ENCODE peak calls at places on chromosome 6, in ten cellular contexts. E, R, O, M, I, L, N, A, S and K are unnamed samples.

GRCh38 chr6:161409353-161409752 is 135.5 kb upstream of the AGPAT4 start:
- DNase-seq in E (peak), R (no peak), O (no peak), M (no peak), I (no peak), L (no peak), N (no peak), A (no peak), S (no peak), K (no peak)

GRCh38 chr6:29678114-29678513 is 2.8 kb downstream of the ZFP57 start:
- DNase-seq in E (no peak), R (no peak), O (no peak), M (no peak), I (no peak), L (no peak), N (no peak), A (no peak), S (no peak), K (no peak)

GRCh38 chr6:3766219-3766618 is 14.7 kb upstream of the PXDC1 start:
- DNase-seq in E (peak), R (no peak), O (no peak), M (no peak), I (peak), L (no peak), N (no peak), A (peak), S (peak), K (no peak)

GRCh38 chr6:148818939-148819575 is 72.2 kb downstream of the UST start:
- DNase-seq in E (no peak), R (no peak), O (no peak), M (no peak), I (peak), L (no peak), N (peak), A (no peak), S (no peak), K (no peak)

GRCh38 chr6:169250660-169251059 is 3.0 kb downstream of the THBS2 start:
- DNase-seq in E (peak), R (no peak), O (no peak), M (peak), I (peak), L (peak), N (peak), A (peak), S (no peak), K (no peak)

GRCh38 chr6:2414885-2415523 is 169.6 kb upstream of the GMDS start:
- DNase-seq in E (no peak), R (no peak), O (no peak), M (no peak), I (no peak), L (no peak), N (no peak), A (no peak), S (no peak), K (peak)

GRCh38 chr6:44486002-44486421 is 98.5 kb downstream of the CDC5L start:
- DNase-seq in E (peak), R (no peak), O (no peak), M (no peak), I (peak), L (no peak), N (peak), A (peak), S (no peak), K (no peak)

GRCh38 chr6:88165877-88166492 is at the start of gene CNR1:
- DNase-seq in E (peak), R (peak), O (peak), M (peak), I (peak), L (peak), N (no peak), A (no peak), S (peak), K (no peak)

GRCh38 chr6:149962461-149963211 is 1.1 kb upstream of the ULBP1 start:
- DNase-seq in E (no peak), R (no peak), O (no peak), M (no peak), I (no peak), L (no peak), N (no peak), A (no peak), S (no peak), K (no peak)

GRCh38 chr6:24228681-24229255 is 102.8 kb downstream of the NRSN1 start:
- DNase-seq in E (peak), R (no peak), O (no peak), M (no peak), I (peak), L (no peak), N (no peak), A (no peak), S (no peak), K (no peak)

GRCh38 chr6:90222724-90223198 is 73.9 kb downstream of the BACH2 start:
- DNase-seq in E (no peak), R (no peak), O (no peak), M (no peak), I (peak), L (no peak), N (no peak), A (no peak), S (no peak), K (no peak)

GRCh38 chr6:72620866-72621242 is 1.0 kb upstream of the KCNQ5 start:
- DNase-seq in E (no peak), R (peak), O (no peak), M (no peak), I (no peak), L (no peak), N (no peak), A (no peak), S (peak), K (no peak)

GRCh38 chr6:46921731-46922130 is at the start of gene ADGRF5:
- DNase-seq in E (no peak), R (no peak), O (no peak), M (peak), I (no peak), L (no peak), N (no peak), A (no peak), S (no peak), K (no peak)

GRCh38 chr6:90375681-90376439 is 79.2 kb upstream of the BACH2 start:
- DNase-seq in E (peak), R (no peak), O (no peak), M (no peak), I (peak), L (no peak), N (peak), A (peak), S (no peak), K (no peak)

GRCh38 chr6:144310761-144311160 is 25.6 kb downstream of the UTRN start:
- DNase-seq in E (no peak), R (no peak), O (no peak), M (no peak), I (no peak), L (no peak), N (no peak), A (no peak), S (no peak), K (no peak)

GRCh38 chr6:166752928-166753721 is 126.1 kb upstream of the RPS6KA2 start:
- DNase-seq in E (no peak), R (no peak), O (no peak), M (no peak), I (no peak), L (no peak), N (no peak), A (no peak), S (no peak), K (no peak)

GRCh38 chr6:19789100-19789805 is 47.9 kb upstream of the ID4 start:
- DNase-seq in E (no peak), R (no peak), O (no peak), M (no peak), I (no peak), L (no peak), N (no peak), A (no peak), S (no peak), K (no peak)

GRCh38 chr6:129748901-129749748 is 39.1 kb upstream of the ARHGAP18 start:
- DNase-seq in E (peak), R (no peak), O (no peak), M (no peak), I (peak), L (no peak), N (peak), A (peak), S (no peak), K (no peak)

GRCh38 chr6:129744201-129744879 is 34.4 kb upstream of the ARHGAP18 start:
- DNase-seq in E (peak), R (no peak), O (peak), M (no peak), I (peak), L (no peak), N (peak), A (peak), S (peak), K (no peak)

GRCh38 chr6:129747588-129748112 is 37.7 kb upstream of the ARHGAP18 start:
- DNase-seq in E (no peak), R (no peak), O (no peak), M (no peak), I (no peak), L (no peak), N (no peak), A (no peak), S (no peak), K (no peak)

GRCh38 chr6:129748212-129748900 is 38.4 kb upstream of the ARHGAP18 start:
- DNase-seq in E (peak), R (no peak), O (no peak), M (peak), I (peak), L (no peak), N (no peak), A (no peak), S (no peak), K (peak)

GRCh38 chr6:129744880-129745237 is 34.9 kb upstream of the ARHGAP18 start:
- DNase-seq in E (no peak), R (no peak), O (no peak), M (no peak), I (no peak), L (no peak), N (no peak), A (no peak), S (no peak), K (no peak)
- TF ChIP-seq CTCF in E (no peak), R (no peak), O (no peak), M (no peak), I (no peak), L (no peak), N (no peak), A (no peak), S (no peak), K (no peak)

GRCh38 chr6:15129872-15130271 is 116.0 kb upstream of the JARID2 start:
- DNase-seq in E (no peak), R (no peak), O (no peak), M (no peak), I (no peak), L (no peak), N (no peak), A (no peak), S (no peak), K (no peak)
- TF ChIP-seq CTCF in E (no peak), R (no peak), O (no peak), M (no peak), I (no peak), L (no peak), N (no peak), A (no peak), S (no peak), K (no peak)

GRCh38 chr6:84773133-84773430 is 8.7 kb upstream of the TBX18 start:
- DNase-seq in E (no peak), R (no peak), O (no peak), M (no peak), I (no peak), L (no peak), N (no peak), A (no peak), S (no peak), K (no peak)

GRCh38 chr6:84773431-84774173 is 9.2 kb upstream of the TBX18 start:
- DNase-seq in E (peak), R (peak), O (peak), M (peak), I (no peak), L (no peak), N (no peak), A (no peak), S (peak), K (peak)

GRCh38 chr6:84776392-84776791 is 12.0 kb upstream of the TBX18 start:
- DNase-seq in E (no peak), R (no peak), O (no peak), M (no peak), I (no peak), L (no peak), N (no peak), A (no peak), S (no peak), K (no peak)

GRCh38 chr6:84772428-84773132 is 8.2 kb upstream of the TBX18 start:
- DNase-seq in E (no peak), R (peak), O (peak), M (no peak), I (no peak), L (no peak), N (no peak), A (no peak), S (peak), K (no peak)

GRCh38 chr6:84774174-84775158 is 10.1 kb upstream of the TBX18 start:
- DNase-seq in E (peak), R (peak), O (peak), M (peak), I (no peak), L (peak), N (peak), A (no peak), S (peak), K (peak)
- TF ChIP-seq CTCF in E (peak), R (peak), O (peak), M (peak), I (peak), L (peak), N (peak), A (peak), S (peak), K (peak)

GRCh38 chr6:154367333-154367732 is 10.7 kb upstream of the IPCEF1 start:
- DNase-seq in E (no peak), R (no peak), O (no peak), M (no peak), I (no peak), L (no peak), N (no peak), A (no peak), S (no peak), K (no peak)
- TF ChIP-seq CTCF in E (no peak), R (no peak), O (no peak), M (no peak), I (no peak), L (no peak), N (no peak), A (no peak), S (no peak), K (no peak)